ENCODE peak calls at places on chromosomes 16 and 17, in eight cellular contexts. One of them, this sample, is unnamed.

GRCh38 chr16:11473728-11474127 is 113.0 kb downstream of the LITAF start:
- DNase-seq in NCI-H1092: no peak
- DNase-seq in ELR: no peak
- DNase-seq in astrocyte of the spinal cord: no peak
- DNase-seq in amygdala: no peak
- DNase-seq in D721Med: no peak
- DNase-seq in effector memory CD4-positive, alpha-beta T cell: no peak
- DNase-seq in GM20000: no peak
- DNase-seq in this sample: no peak

GRCh38 chr17:19943599-19943998 is 34.0 kb downstream of the AKAP10 start:
- DNase-seq in effector memory CD4-positive, alpha-beta T cell: no peak
- DNase-seq in ELR: no peak
- DNase-seq in astrocyte of the spinal cord: no peak
- DNase-seq in NCI-H1092: no peak
- DNase-seq in GM20000: no peak
- DNase-seq in D721Med: no peak
- DNase-seq in amygdala: no peak
- DNase-seq in this sample: no peak

GRCh38 chr17:81434079-81434478 is 38.8 kb downstream of the BAHCC1 start:
- DNase-seq in NCI-H1092: no peak
- DNase-seq in amygdala: no peak
- DNase-seq in GM20000: no peak
- DNase-seq in effector memory CD4-positive, alpha-beta T cell: no peak
- DNase-seq in astrocyte of the spinal cord: no peak
- DNase-seq in D721Med: no peak
- DNase-seq in ELR: no peak
- DNase-seq in this sample: no peak

GRCh38 chr17:35596072-35596471 is 8.9 kb downstream of the AP2B1 start:
- DNase-seq in effector memory CD4-positive, alpha-beta T cell: no peak
- DNase-seq in NCI-H1092: no peak
- DNase-seq in GM20000: no peak
- DNase-seq in ELR: no peak
- DNase-seq in D721Med: no peak
- DNase-seq in astrocyte of the spinal cord: no peak
- DNase-seq in amygdala: no peak
- DNase-seq in this sample: no peak

GRCh38 chr17:73711184-73711583 is 66.9 kb upstream of the SDK2 start:
- DNase-seq in effector memory CD4-positive, alpha-beta T cell: no peak
- DNase-seq in amygdala: no peak
- DNase-seq in GM20000: no peak
- DNase-seq in astrocyte of the spinal cord: no peak
- DNase-seq in ELR: no peak
- DNase-seq in D721Med: no peak
- DNase-seq in NCI-H1092: no peak
- DNase-seq in this sample: no peak

GRCh38 chr16:31435341-31436220 is 7.0 kb downstream of the ZNF843 start:
- DNase-seq in ELR: no peak
- DNase-seq in GM20000: no peak
- DNase-seq in NCI-H1092: no peak
- DNase-seq in D721Med: no peak
- DNase-seq in amygdala: no peak
- DNase-seq in effector memory CD4-positive, alpha-beta T cell: no peak
- DNase-seq in astrocyte of the spinal cord: no peak
- DNase-seq in this sample: no peak

GRCh38 chr17:64491034-64491860 is 5.6 kb downstream of the POLG2 start:
- DNase-seq in NCI-H1092: no peak
- DNase-seq in GM20000: no peak
- DNase-seq in astrocyte of the spinal cord: peak; percentile 38
- DNase-seq in amygdala: no peak
- DNase-seq in effector memory CD4-positive, alpha-beta T cell: no peak
- DNase-seq in D721Med: no peak
- DNase-seq in ELR: peak; percentile 66
- DNase-seq in this sample: peak; percentile 8

GRCh38 chr16:7324306-7324705 is 8.3 kb upstream of the RBFOX1 start:
- DNase-seq in NCI-H1092: no peak
- DNase-seq in D721Med: no peak
- DNase-seq in amygdala: no peak
- DNase-seq in astrocyte of the spinal cord: no peak
- DNase-seq in GM20000: no peak
- DNase-seq in effector memory CD4-positive, alpha-beta T cell: no peak
- DNase-seq in ELR: no peak
- DNase-seq in this sample: no peak

GRCh38 chr17:27296427-27296979 is 2.6 kb downstream of the WSB1 start:
- DNase-seq in effector memory CD4-positive, alpha-beta T cell: no peak
- DNase-seq in D721Med: no peak
- DNase-seq in GM20000: no peak
- DNase-seq in astrocyte of the spinal cord: peak; percentile 36
- DNase-seq in ELR: peak; percentile 76
- DNase-seq in amygdala: no peak
- DNase-seq in NCI-H1092: no peak
- DNase-seq in this sample: no peak

GRCh38 chr17:20089795-20090547 is 80.8 kb downstream of the SPECC1 start:
- DNase-seq in astrocyte of the spinal cord: no peak
- DNase-seq in amygdala: no peak
- DNase-seq in NCI-H1092: no peak
- DNase-seq in GM20000: peak; percentile 30
- DNase-seq in effector memory CD4-positive, alpha-beta T cell: no peak
- DNase-seq in ELR: no peak
- DNase-seq in D721Med: no peak
- DNase-seq in this sample: no peak

GRCh38 chr16:67719778-67720144 is 645 bp upstream of the GFOD2 start:
- DNase-seq in D721Med: no peak
- DNase-seq in astrocyte of the spinal cord: peak; percentile 39
- DNase-seq in GM20000: peak; percentile 44
- DNase-seq in ELR: peak; percentile 72
- DNase-seq in effector memory CD4-positive, alpha-beta T cell: peak; percentile 2
- DNase-seq in amygdala: peak; percentile 19
- DNase-seq in NCI-H1092: no peak
- DNase-seq in this sample: no peak

GRCh38 chr16:8241408-8241807 is 348.9 kb downstream of the TMEM114 start:
- DNase-seq in D721Med: no peak
- DNase-seq in amygdala: no peak
- DNase-seq in NCI-H1092: no peak
- DNase-seq in astrocyte of the spinal cord: no peak
- DNase-seq in effector memory CD4-positive, alpha-beta T cell: no peak
- DNase-seq in GM20000: no peak
- DNase-seq in ELR: no peak
- DNase-seq in this sample: no peak

GRCh38 chr17:69056179-69056823 is 4.4 kb downstream of the ABCA9 start:
- DNase-seq in GM20000: no peak
- DNase-seq in D721Med: no peak
- DNase-seq in effector memory CD4-positive, alpha-beta T cell: no peak
- DNase-seq in ELR: no peak
- DNase-seq in astrocyte of the spinal cord: no peak
- DNase-seq in amygdala: no peak
- DNase-seq in NCI-H1092: no peak
- DNase-seq in this sample: no peak

GRCh38 chr16:68235882-68236803 is at the start of gene ESRP2:
- DNase-seq in ELR: no peak
- DNase-seq in D721Med: no peak
- DNase-seq in astrocyte of the spinal cord: no peak
- DNase-seq in amygdala: no peak
- DNase-seq in effector memory CD4-positive, alpha-beta T cell: peak; percentile 62
- DNase-seq in NCI-H1092: no peak
- DNase-seq in GM20000: peak; percentile 82
- DNase-seq in this sample: peak; percentile 51

GRCh38 chr16:83351846-83352245 is 455.9 kb upstream of the HSBP1 start:
- DNase-seq in GM20000: no peak
- DNase-seq in effector memory CD4-positive, alpha-beta T cell: no peak
- DNase-seq in NCI-H1092: no peak
- DNase-seq in ELR: peak; percentile 22
- DNase-seq in astrocyte of the spinal cord: no peak
- DNase-seq in amygdala: no peak
- DNase-seq in D721Med: no peak
- DNase-seq in this sample: no peak

GRCh38 chr16:28826141-28826540 is 3.3 kb downstream of the ATXN2L start:
- DNase-seq in amygdala: no peak
- DNase-seq in astrocyte of the spinal cord: no peak
- DNase-seq in D721Med: no peak
- DNase-seq in effector memory CD4-positive, alpha-beta T cell: no peak
- DNase-seq in GM20000: peak; percentile 0
- DNase-seq in NCI-H1092: no peak
- DNase-seq in ELR: peak; percentile 60
- DNase-seq in this sample: no peak

GRCh38 chr16:55326261-55326802 is 2.3 kb downstream of the IRX6 start:
- DNase-seq in astrocyte of the spinal cord: no peak
- DNase-seq in ELR: no peak
- DNase-seq in D721Med: no peak
- DNase-seq in effector memory CD4-positive, alpha-beta T cell: no peak
- DNase-seq in amygdala: no peak
- DNase-seq in GM20000: no peak
- DNase-seq in NCI-H1092: no peak
- DNase-seq in this sample: no peak

GRCh38 chr16:55663770-55664677 is 8.2 kb downstream of the SLC6A2 start:
- DNase-seq in amygdala: no peak
- DNase-seq in astrocyte of the spinal cord: no peak
- DNase-seq in GM20000: no peak
- DNase-seq in D721Med: no peak
- DNase-seq in effector memory CD4-positive, alpha-beta T cell: no peak
- DNase-seq in ELR: no peak
- DNase-seq in NCI-H1092: no peak
- DNase-seq in this sample: no peak